ENCODE peak calls at places on chromosomes 4 and X, in four cellular contexts. J is HT1080, S is right cardiac atrium, E is HepG2. N is an unnamed sample.

GRCh38 chrX:149992918-149993317 is 54.6 kb upstream of the EOLA2 start:
- DNase-seq in E (no peak), J (no peak), S (no peak), N (no peak)

GRCh38 chr4:170011921-170012628 is 14.1 kb downstream of the MFAP3L start:
- DNase-seq in J (no peak), E (no peak), S (no peak), N (no peak)

GRCh38 chr4:74933562-74934015 is 673 bp downstream of the PARM1 start:
- DNase-seq in E (no peak), S (peak), J (no peak), N (no peak)

GRCh38 chr4:156638925-156639605 is 332.5 kb downstream of the PDGFC start:
- DNase-seq in J (peak), E (no peak), S (no peak), N (no peak)

GRCh38 chrX:139094671-139095592 is 383.4 kb upstream of the FGF13 start:
- DNase-seq in J (peak), S (no peak), E (no peak), N (no peak)

GRCh38 chr4:75512336-75513211 is 1.6 kb downstream of the RCHY1 start:
- DNase-seq in S (no peak), E (peak), J (peak), N (no peak)

GRCh38 chrX:134718329-134719317 is 60.4 kb upstream of the PLAC1 start:
- DNase-seq in J (peak), S (no peak), E (no peak), N (no peak)

GRCh38 chrX:47611926-47612325 is 7.7 kb downstream of the SYN1 start:
- DNase-seq in S (no peak), J (no peak), E (no peak), N (no peak)

GRCh38 chrX:13747836-13748235 is 13.3 kb downstream of the OFD1 start:
- DNase-seq in E (peak), S (no peak), J (peak), N (peak)

GRCh38 chrX:49884290-49884862 is 5.1 kb downstream of the USP27X start:
- DNase-seq in E (peak), S (peak), J (peak), N (peak)

GRCh38 chrX:24190500-24191156 is 41.1 kb downstream of the ZFX start:
- DNase-seq in E (peak), S (no peak), J (no peak), N (no peak)

GRCh38 chr4:33722800-33723511 is 2521.4 kb downstream of the ARAP2 start:
- DNase-seq in E (no peak), S (no peak), J (peak), N (no peak)

GRCh38 chrX:85544609-85545008 is 165.1 kb upstream of the POF1B start:
- DNase-seq in E (no peak), S (no peak), J (no peak), N (no peak)

GRCh38 chr4:10253765-10254164 is 137.2 kb upstream of the WDR1 start:
- DNase-seq in S (no peak), J (no peak), E (no peak), N (no peak)

GRCh38 chr4:3244747-3245146 is 4.2 kb upstream of the MSANTD1 start:
- DNase-seq in E (no peak), J (no peak), S (peak), N (no peak)

GRCh38 chr4:142883433-142883832 is 37.3 kb upstream of the INPP4B start:
- DNase-seq in J (no peak), S (no peak), E (no peak), N (no peak)

GRCh38 chr4:147057631-147057980 is 111.9 kb upstream of the TTC29 start:
- DNase-seq in S (no peak), E (no peak), J (peak), N (no peak)